ENCODE peak calls at places on chromosomes 16 and 17, in seven cellular contexts. One of them, this sample, is unnamed. For H3K27me3, the result is how much of the 10 kb centered on the place peaks cover.

GRCh38 chr17:83104577-83105505 is 25.4 kb downstream of the METRNL start:
- DNase-seq in AG04450: no peak
- DNase-seq in neural progenitor cell: no peak
- DNase-seq in CD8-positive, alpha-beta T cell: no peak
- DNase-seq in K562: no peak
- DNase-seq in breast epithelium: no peak
- DNase-seq in Panc1: no peak
- DNase-seq in this sample: no peak

GRCh38 chr16:87806608-87807546 is 41.1 kb upstream of the KLHDC4 start:
- DNase-seq in AG04450: peak
- DNase-seq in neural progenitor cell: no peak
- DNase-seq in CD8-positive, alpha-beta T cell: peak
- DNase-seq in K562: peak
- DNase-seq in breast epithelium: peak
- DNase-seq in Panc1: peak
- DNase-seq in this sample: peak

GRCh38 chr16:8571061-8571596 is 19.2 kb downstream of the TMEM114 start:
- DNase-seq in AG04450: no peak
- DNase-seq in neural progenitor cell: peak
- DNase-seq in CD8-positive, alpha-beta T cell: no peak
- DNase-seq in K562: no peak
- DNase-seq in breast epithelium: no peak
- DNase-seq in Panc1: no peak
- DNase-seq in this sample: peak

GRCh38 chr17:39222151-39222550 is 3.6 kb downstream of the STAC2 start:
- DNase-seq in AG04450: no peak
- DNase-seq in neural progenitor cell: no peak
- DNase-seq in CD8-positive, alpha-beta T cell: no peak
- DNase-seq in K562: no peak
- DNase-seq in breast epithelium: peak
- DNase-seq in Panc1: no peak
- DNase-seq in this sample: no peak

GRCh38 chr16:23030001-23030400 is 119.3 kb downstream of the USP31 start:
- DNase-seq in AG04450: no peak
- DNase-seq in neural progenitor cell: no peak
- DNase-seq in CD8-positive, alpha-beta T cell: no peak
- DNase-seq in K562: no peak
- DNase-seq in breast epithelium: no peak
- DNase-seq in Panc1: no peak
- DNase-seq in this sample: no peak

GRCh38 chr16:49980166-49980565 is 44.9 kb upstream of the CNEP1R1 start:
- DNase-seq in AG04450: no peak
- DNase-seq in neural progenitor cell: no peak
- DNase-seq in CD8-positive, alpha-beta T cell: no peak
- DNase-seq in K562: no peak
- DNase-seq in breast epithelium: no peak
- DNase-seq in Panc1: no peak
- DNase-seq in this sample: no peak

GRCh38 chr16:70476272-70477020 is 22.1 kb downstream of the FCSK start:
- DNase-seq in AG04450: peak
- DNase-seq in neural progenitor cell: no peak
- DNase-seq in CD8-positive, alpha-beta T cell: no peak
- DNase-seq in K562: no peak
- DNase-seq in breast epithelium: no peak
- DNase-seq in Panc1: no peak
- DNase-seq in this sample: peak

GRCh38 chr17:18946536-18946935 is 5.4 kb upstream of the SLC5A10 start:
- DNase-seq in AG04450: no peak
- DNase-seq in neural progenitor cell: no peak
- DNase-seq in CD8-positive, alpha-beta T cell: no peak
- DNase-seq in K562: no peak
- DNase-seq in breast epithelium: no peak
- DNase-seq in Panc1: no peak
- DNase-seq in this sample: peak

GRCh38 chr17:37610971-37611370 is 1.8 kb upstream of the SYNRG start:
- DNase-seq in AG04450: no peak
- DNase-seq in neural progenitor cell: peak
- DNase-seq in CD8-positive, alpha-beta T cell: no peak
- DNase-seq in K562: no peak
- DNase-seq in breast epithelium: no peak
- DNase-seq in Panc1: no peak
- DNase-seq in this sample: no peak

GRCh38 chr16:56824335-56824734 is 40.7 kb upstream of the SLC12A3 start:
- DNase-seq in AG04450: no peak
- DNase-seq in neural progenitor cell: peak
- DNase-seq in CD8-positive, alpha-beta T cell: no peak
- DNase-seq in K562: peak
- DNase-seq in breast epithelium: no peak
- DNase-seq in Panc1: no peak
- DNase-seq in this sample: no peak

GRCh38 chr17:61494325-61495160 is 42.3 kb downstream of the TBX4 start:
- DNase-seq in AG04450: no peak
- DNase-seq in neural progenitor cell: no peak
- DNase-seq in CD8-positive, alpha-beta T cell: no peak
- DNase-seq in K562: no peak
- DNase-seq in breast epithelium: no peak
- DNase-seq in Panc1: no peak
- DNase-seq in this sample: no peak

GRCh38 chr17:71085238-71086033 is 916.1 kb downstream of the KCNJ2 start:
- DNase-seq in AG04450: no peak
- DNase-seq in neural progenitor cell: peak
- DNase-seq in CD8-positive, alpha-beta T cell: no peak
- DNase-seq in K562: peak
- DNase-seq in breast epithelium: no peak
- DNase-seq in Panc1: no peak
- DNase-seq in this sample: peak

GRCh38 chr16:23061669-23062068 is 87.6 kb downstream of the USP31 start:
- DNase-seq in AG04450: no peak
- DNase-seq in neural progenitor cell: no peak
- DNase-seq in CD8-positive, alpha-beta T cell: no peak
- DNase-seq in K562: no peak
- DNase-seq in breast epithelium: no peak
- DNase-seq in Panc1: no peak
- DNase-seq in this sample: no peak

GRCh38 chr17:63960430-63960829 is 12.3 kb downstream of the SCN4A start:
- DNase-seq in AG04450: no peak
- DNase-seq in neural progenitor cell: peak
- DNase-seq in CD8-positive, alpha-beta T cell: no peak
- DNase-seq in K562: no peak
- DNase-seq in breast epithelium: no peak
- DNase-seq in Panc1: no peak
- DNase-seq in this sample: no peak

GRCh38 chr17:78240839-78241238 is 9.4 kb downstream of the TMEM235 start:
- DNase-seq in AG04450: no peak
- DNase-seq in neural progenitor cell: no peak
- DNase-seq in CD8-positive, alpha-beta T cell: no peak
- DNase-seq in K562: no peak
- DNase-seq in breast epithelium: no peak
- DNase-seq in Panc1: no peak
- DNase-seq in this sample: no peak

GRCh38 chr16:80318107-80318506 is 222.7 kb upstream of the DYNLRB2 start:
- DNase-seq in AG04450: no peak
- DNase-seq in neural progenitor cell: no peak
- DNase-seq in CD8-positive, alpha-beta T cell: no peak
- DNase-seq in K562: no peak
- DNase-seq in breast epithelium: no peak
- DNase-seq in Panc1: no peak
- DNase-seq in this sample: no peak

GRCh38 chr16:3999479-3999868 is 116.8 kb downstream of the ADCY9 start:
- DNase-seq in AG04450: peak
- DNase-seq in neural progenitor cell: peak
- DNase-seq in CD8-positive, alpha-beta T cell: no peak
- DNase-seq in K562: no peak
- DNase-seq in breast epithelium: no peak
- DNase-seq in Panc1: no peak
- DNase-seq in this sample: no peak

GRCh38 chr17:13385481-13385907 is 216.2 kb downstream of the HS3ST3A1 start:
- DNase-seq in AG04450: no peak
- DNase-seq in neural progenitor cell: no peak
- DNase-seq in CD8-positive, alpha-beta T cell: no peak
- DNase-seq in K562: no peak
- DNase-seq in breast epithelium: no peak
- DNase-seq in Panc1: no peak
- DNase-seq in this sample: peak

GRCh38 chr16:88331989-88332920 is 50.5 kb upstream of the ZNF469 start:
- DNase-seq in AG04450: peak
- DNase-seq in neural progenitor cell: no peak
- DNase-seq in CD8-positive, alpha-beta T cell: peak
- DNase-seq in K562: no peak
- DNase-seq in breast epithelium: peak
- DNase-seq in Panc1: peak
- DNase-seq in this sample: peak

GRCh38 chr16:5003211-5003610 is 30.5 kb downstream of the NAGPA start:
- DNase-seq in AG04450: no peak
- DNase-seq in neural progenitor cell: no peak
- DNase-seq in CD8-positive, alpha-beta T cell: no peak
- DNase-seq in K562: no peak
- DNase-seq in breast epithelium: no peak
- DNase-seq in Panc1: no peak
- DNase-seq in this sample: no peak

GRCh38 chr17:27526603-27527002 is 70.4 kb downstream of the KSR1 start:
- DNase-seq in AG04450: no peak
- DNase-seq in neural progenitor cell: peak
- DNase-seq in CD8-positive, alpha-beta T cell: no peak
- DNase-seq in K562: peak
- DNase-seq in breast epithelium: no peak
- DNase-seq in Panc1: no peak
- DNase-seq in this sample: no peak

GRCh38 chr16:30644334-30644830 is 6.4 kb upstream of the PRR14 start:
- DNase-seq in AG04450: no peak
- DNase-seq in neural progenitor cell: no peak
- DNase-seq in CD8-positive, alpha-beta T cell: no peak
- DNase-seq in K562: no peak
- DNase-seq in breast epithelium: no peak
- DNase-seq in Panc1: no peak
- DNase-seq in this sample: no peak

GRCh38 chr17:21248495-21248894 is 4.7 kb downstream of the NATD1 start:
- DNase-seq in AG04450: no peak
- DNase-seq in neural progenitor cell: no peak
- DNase-seq in CD8-positive, alpha-beta T cell: no peak
- DNase-seq in K562: no peak
- DNase-seq in breast epithelium: no peak
- DNase-seq in Panc1: no peak
- DNase-seq in this sample: no peak

DNA sequence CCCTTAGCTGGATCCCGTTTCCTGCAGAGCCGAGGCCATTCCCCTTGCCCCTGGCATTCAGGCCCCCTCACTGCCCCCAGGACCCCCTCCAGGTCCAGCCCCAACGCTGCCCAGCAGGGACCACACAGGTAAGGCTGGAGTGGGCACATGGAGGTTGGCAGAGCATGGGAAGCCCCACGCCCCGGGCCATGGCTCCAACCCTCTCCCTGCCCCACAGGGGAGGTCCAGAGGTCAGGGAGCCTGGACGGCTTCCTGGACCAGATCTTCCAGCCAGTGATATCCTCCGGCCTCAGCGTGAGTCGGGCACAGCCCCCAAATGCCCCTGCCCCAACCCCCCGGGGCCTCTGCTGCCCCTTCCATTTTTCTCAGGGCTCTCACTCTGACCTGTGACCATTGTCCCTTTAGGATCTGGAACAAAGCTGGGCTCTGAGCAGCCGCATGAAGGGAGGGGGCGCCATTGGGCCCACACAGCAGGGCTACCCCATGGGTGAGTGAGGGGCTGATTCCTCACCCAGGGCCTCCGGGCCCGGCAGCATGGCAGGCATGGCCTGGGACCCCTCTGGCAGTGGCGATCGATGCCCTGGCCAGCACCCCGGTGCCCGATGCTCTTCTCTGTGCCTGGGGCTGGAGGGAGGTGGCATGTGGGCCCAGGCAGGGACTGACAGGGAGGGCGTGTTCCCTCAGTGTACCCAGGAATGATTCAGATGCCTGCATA is 18.5 kb upstream of the SMIM5 start:
- DNase-seq in AG04450: no peak
- DNase-seq in neural progenitor cell: peak
- DNase-seq in CD8-positive, alpha-beta T cell: no peak
- DNase-seq in K562: no peak
- DNase-seq in breast epithelium: no peak
- DNase-seq in Panc1: no peak
- DNase-seq in this sample: no peak
- TF ChIP-seq CTCF in AG04450: no peak
- TF ChIP-seq CTCF in neural progenitor cell: peak
- TF ChIP-seq CTCF in CD8-positive, alpha-beta T cell: no peak
- TF ChIP-seq CTCF in K562: peak
- TF ChIP-seq CTCF in breast epithelium: no peak
- TF ChIP-seq CTCF in Panc1: no peak
- TF ChIP-seq CTCF in this sample: no peak

DNA sequence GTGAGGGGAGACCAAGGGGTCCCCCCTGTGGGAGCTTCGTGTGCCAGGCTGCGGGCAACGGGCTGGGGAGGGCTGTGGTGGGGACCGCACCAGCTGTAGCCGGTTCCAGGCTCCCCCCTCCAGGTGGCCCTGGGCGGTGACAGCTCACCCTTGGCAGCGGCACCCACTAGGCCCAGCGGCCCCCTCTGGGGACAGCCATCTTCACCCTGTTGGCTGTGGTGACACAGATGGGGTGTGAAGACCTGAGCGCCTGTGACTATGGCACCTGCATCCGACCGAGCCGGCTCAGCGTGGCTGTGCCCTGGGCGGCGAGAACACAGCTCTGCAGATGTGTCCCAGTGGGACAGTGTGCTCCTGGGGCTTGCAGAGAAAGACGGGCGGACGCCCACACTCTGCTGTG is 1.1 kb upstream of the C1QTNF8 start:
- DNase-seq in AG04450: no peak
- DNase-seq in neural progenitor cell: no peak
- DNase-seq in CD8-positive, alpha-beta T cell: no peak
- DNase-seq in K562: no peak
- DNase-seq in breast epithelium: no peak
- DNase-seq in Panc1: no peak
- DNase-seq in this sample: no peak
- H3K27ac ChIP-seq in AG04450: no peak
- H3K27ac ChIP-seq in neural progenitor cell: no peak
- H3K27ac ChIP-seq in CD8-positive, alpha-beta T cell: no peak
- H3K27ac ChIP-seq in K562: no peak
- H3K27ac ChIP-seq in breast epithelium: no peak
- H3K27ac ChIP-seq in Panc1: no peak
- H3K27ac ChIP-seq in this sample: no peak

GRCh38 chr17:7923290-7923628 is 6.4 kb downstream of the KCNAB3 start:
- DNase-seq in AG04450: no peak
- DNase-seq in neural progenitor cell: no peak
- DNase-seq in CD8-positive, alpha-beta T cell: no peak
- DNase-seq in K562: no peak
- DNase-seq in breast epithelium: no peak
- DNase-seq in Panc1: no peak
- DNase-seq in this sample: no peak
- H3K27me3 ChIP-seq in AG04450: under half
- H3K27me3 ChIP-seq in neural progenitor cell: half or more
- H3K27me3 ChIP-seq in CD8-positive, alpha-beta T cell: under half
- H3K27me3 ChIP-seq in K562: under half
- H3K27me3 ChIP-seq in breast epithelium: under half
- H3K27me3 ChIP-seq in Panc1: under half
- H3K27me3 ChIP-seq in this sample: under half

DNA sequence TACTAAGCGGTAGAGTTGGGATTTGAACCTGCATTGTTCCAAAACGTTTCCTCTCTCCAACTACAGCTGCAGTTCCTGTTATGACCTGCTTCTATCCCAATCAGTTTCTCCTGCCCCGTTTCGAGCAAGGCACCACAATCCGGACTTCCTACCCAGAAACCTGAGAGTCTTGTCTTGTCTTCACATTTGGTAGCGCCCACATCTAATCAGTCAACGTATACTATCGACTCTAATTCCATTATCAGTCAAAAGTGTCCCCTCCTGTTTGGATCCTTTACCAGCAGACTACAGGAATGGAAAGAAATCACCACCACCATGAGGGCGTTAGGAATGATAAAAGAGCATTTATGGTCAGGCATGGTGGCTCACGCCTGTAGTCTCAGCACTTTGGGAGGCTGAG is 124.6 kb downstream of the AXIN2 start:
- DNase-seq in AG04450: no peak
- DNase-seq in neural progenitor cell: no peak
- DNase-seq in CD8-positive, alpha-beta T cell: no peak
- DNase-seq in K562: no peak
- DNase-seq in breast epithelium: no peak
- DNase-seq in Panc1: no peak
- DNase-seq in this sample: no peak
- TF ChIP-seq CTCF in AG04450: no peak
- TF ChIP-seq CTCF in neural progenitor cell: no peak
- TF ChIP-seq CTCF in CD8-positive, alpha-beta T cell: no peak
- TF ChIP-seq CTCF in K562: no peak
- TF ChIP-seq CTCF in breast epithelium: no peak
- TF ChIP-seq CTCF in Panc1: no peak
- TF ChIP-seq CTCF in this sample: no peak